ENCODE peak calls at places on chromosome 7, in eight cellular contexts. X, O, B, W, U, Z, I and Y are unnamed samples.

GRCh38 chr7:91949221-91950009 is 8.8 kb downstream of the AKAP9 start:
- DNase-seq in U (no peak), B (no peak), W (no peak), X (no peak), Z (no peak), O (no peak), I (no peak), Y (no peak)

GRCh38 chr7:7427363-7427762 is 108.3 kb downstream of the COL28A1 start:
- DNase-seq in B (no peak), U (no peak), W (no peak), I (no peak), O (no peak), Z (no peak), X (no peak), Y (no peak)

GRCh38 chr7:120695848-120696247 is 162.1 kb downstream of the TSPAN12 start:
- DNase-seq in Z (no peak), W (no peak), I (no peak), O (no peak), B (no peak), U (no peak), X (peak), Y (no peak)

GRCh38 chr7:40527723-40528122 is 392.9 kb downstream of the SUGCT start:
- DNase-seq in I (no peak), Z (no peak), W (no peak), X (no peak), U (no peak), B (no peak), O (no peak), Y (no peak)

GRCh38 chr7:64881461-64882287 is 21.4 kb upstream of the ZNF273 start:
- DNase-seq in B (no peak), I (no peak), O (no peak), Z (no peak), X (no peak), U (no peak), W (no peak), Y (no peak)

GRCh38 chr7:139774376-139774775 is 3.4 kb downstream of the HIPK2 start:
- DNase-seq in B (no peak), X (no peak), Z (no peak), I (no peak), O (no peak), W (no peak), U (no peak), Y (no peak)

GRCh38 chr7:2956526-2957368 is 86.9 kb downstream of the CARD11 start:
- DNase-seq in B (no peak), O (peak), W (no peak), U (no peak), X (no peak), I (no peak), Z (peak), Y (no peak)

GRCh38 chr7:81361769-81362168 is 408.1 kb downstream of the HGF start:
- DNase-seq in Z (no peak), B (no peak), X (no peak), I (no peak), U (no peak), O (no peak), W (no peak), Y (no peak)

GRCh38 chr7:5396999-5397656 is 26.5 kb downstream of the TNRC18 start:
- DNase-seq in I (peak), U (peak), W (peak), B (peak), X (no peak), Z (peak), O (peak), Y (no peak)

GRCh38 chr7:155469311-155470185 is 11.6 kb downstream of the EN2 start:
- DNase-seq in X (no peak), U (no peak), O (no peak), W (no peak), Z (no peak), I (no peak), B (no peak), Y (no peak)

GRCh38 chr7:31373337-31374289 is 33.1 kb upstream of the NEUROD6 start:
- DNase-seq in O (no peak), W (no peak), X (peak), Z (no peak), B (peak), I (no peak), U (no peak), Y (no peak)

GRCh38 chr7:7803597-7804229 is 85.3 kb upstream of the RPA3 start:
- DNase-seq in O (no peak), Z (no peak), B (no peak), I (no peak), X (no peak), W (no peak), U (no peak), Y (no peak)

GRCh38 chr7:101212014-101212413 is 5.4 kb downstream of the PLOD3 start:
- DNase-seq in W (no peak), Z (no peak), B (no peak), U (no peak), X (no peak), O (no peak), I (no peak), Y (no peak)

GRCh38 chr7:49247759-49248158 is 323.4 kb downstream of the CDC14C start:
- DNase-seq in W (no peak), O (no peak), U (no peak), Z (no peak), X (no peak), B (no peak), I (no peak), Y (no peak)

GRCh38 chr7:24715661-24716479 is 41.4 kb downstream of the GSDME start:
- DNase-seq in Z (no peak), O (no peak), I (no peak), X (no peak), W (no peak), U (no peak), B (no peak), Y (no peak)

GRCh38 chr7:116872026-116872425 is 9.6 kb downstream of the CAPZA2 start:
- DNase-seq in U (no peak), I (no peak), B (no peak), Z (no peak), O (no peak), X (no peak), W (no peak), Y (no peak)

GRCh38 chr7:96959135-96959534 is 46.2 kb upstream of the DLX6 start:
- DNase-seq in B (no peak), W (no peak), U (no peak), O (no peak), Z (no peak), I (no peak), X (no peak), Y (no peak)

GRCh38 chr7:55575733-55576132 is 3.4 kb upstream of the VOPP1 start:
- DNase-seq in B (no peak), U (no peak), X (no peak), W (no peak), I (no peak), O (no peak), Z (no peak), Y (no peak)

GRCh38 chr7:135831451-135832220 is 83.0 kb upstream of the FAM180A start:
- DNase-seq in O (no peak), Z (no peak), U (no peak), W (no peak), I (no peak), B (no peak), X (no peak), Y (no peak)

GRCh38 chr7:51227861-51228260 is 88.7 kb downstream of the COBL start:
- DNase-seq in U (no peak), O (no peak), I (no peak), W (no peak), B (no peak), Z (no peak), X (no peak), Y (no peak)

GRCh38 chr7:157689269-157690057 is 352.7 kb downstream of the DNAJB6 start:
- DNase-seq in U (no peak), O (no peak), W (no peak), Z (no peak), B (no peak), I (no peak), X (no peak), Y (no peak)

GRCh38 chr7:20329389-20330175 is 1.1 kb upstream of the ITGB8 start:
- DNase-seq in Z (no peak), O (no peak), B (peak), U (no peak), X (peak), W (peak), I (no peak), Y (no peak)

GRCh38 chr7:137916980-137917645 is 70.3 kb upstream of the DGKI start:
- DNase-seq in X (no peak), U (no peak), O (no peak), Z (no peak), B (no peak), W (no peak), I (no peak), Y (no peak)

GRCh38 chr7:137895301-137896201 is 48.8 kb upstream of the DGKI start:
- DNase-seq in X (no peak), Z (no peak), U (no peak), W (no peak), O (no peak), B (no peak), I (no peak), Y (no peak)

GRCh38 chr7:87354749-87355148 is 9.3 kb downstream of the CROT start:
- DNase-seq in B (no peak), Z (no peak), W (no peak), U (no peak), I (no peak), O (no peak), X (peak), Y (no peak)

GRCh38 chr7:85287126-85287825 is 100.4 kb upstream of the SEMA3D start:
- DNase-seq in X (no peak), O (no peak), U (no peak), B (no peak), Z (no peak), W (no peak), I (no peak), Y (no peak)

GRCh38 chr7:142792129-142792528 is 21.4 kb downstream of the PRSS2 start:
- DNase-seq in O (no peak), Z (no peak), I (no peak), B (no peak), W (no peak), X (no peak), U (no peak), Y (no peak)

GRCh38 chr7:45089314-45089891 is 634 bp upstream of the NACAD start:
- DNase-seq in I (peak), B (peak), Z (peak), O (peak), W (no peak), U (peak), X (peak), Y (no peak)